ENCODE peak calls at places on chromosome 1, in six cellular contexts. One of them, this sample, is unnamed.

GRCh38 chr1:67194209-67194863 is 28.1 kb downstream of the IL23R start:
- DNase-seq in hypothalamus: no peak
- DNase-seq in choroid plexus epithelial cell: no peak
- DNase-seq in mammary epithelial cell: no peak
- DNase-seq in activated CD4-positive, alpha-beta T cell treated with anti-CD3 and anti-CD28 coated beads, Interleukin-2, amount 50 U/mL, for 24 hours: no peak
- DNase-seq in SW 1271: no peak
- DNase-seq in this sample: peak; percentile 30

GRCh38 chr1:235933483-235934116 is 66.9 kb upstream of the LYST start:
- DNase-seq in hypothalamus: no peak
- DNase-seq in choroid plexus epithelial cell: no peak
- DNase-seq in mammary epithelial cell: no peak
- DNase-seq in activated CD4-positive, alpha-beta T cell treated with anti-CD3 and anti-CD28 coated beads, Interleukin-2, amount 50 U/mL, for 24 hours: no peak
- DNase-seq in SW 1271: no peak
- DNase-seq in this sample: no peak

GRCh38 chr1:11930571-11931445 is 3.7 kb upstream of the PLOD1 start:
- DNase-seq in hypothalamus: no peak
- DNase-seq in choroid plexus epithelial cell: no peak
- DNase-seq in mammary epithelial cell: no peak
- DNase-seq in activated CD4-positive, alpha-beta T cell treated with anti-CD3 and anti-CD28 coated beads, Interleukin-2, amount 50 U/mL, for 24 hours: no peak
- DNase-seq in SW 1271: peak; percentile 35
- DNase-seq in this sample: no peak

GRCh38 chr1:111769517-111770146 is 13.9 kb downstream of the DDX20 start:
- DNase-seq in hypothalamus: no peak
- DNase-seq in choroid plexus epithelial cell: peak; percentile 88
- DNase-seq in mammary epithelial cell: peak; percentile 42
- DNase-seq in activated CD4-positive, alpha-beta T cell treated with anti-CD3 and anti-CD28 coated beads, Interleukin-2, amount 50 U/mL, for 24 hours: no peak
- DNase-seq in SW 1271: peak; percentile 48
- DNase-seq in this sample: no peak

GRCh38 chr1:232385221-232385620 is 244.7 kb downstream of the SIPA1L2 start:
- DNase-seq in hypothalamus: no peak
- DNase-seq in choroid plexus epithelial cell: peak; percentile 89
- DNase-seq in mammary epithelial cell: peak; percentile 62
- DNase-seq in activated CD4-positive, alpha-beta T cell treated with anti-CD3 and anti-CD28 coated beads, Interleukin-2, amount 50 U/mL, for 24 hours: no peak
- DNase-seq in SW 1271: no peak
- DNase-seq in this sample: no peak

GRCh38 chr1:44672956-44673674 is 1.2 kb downstream of the TMEM53 start:
- DNase-seq in hypothalamus: no peak
- DNase-seq in choroid plexus epithelial cell: no peak
- DNase-seq in mammary epithelial cell: no peak
- DNase-seq in activated CD4-positive, alpha-beta T cell treated with anti-CD3 and anti-CD28 coated beads, Interleukin-2, amount 50 U/mL, for 24 hours: no peak
- DNase-seq in SW 1271: no peak
- DNase-seq in this sample: no peak

GRCh38 chr1:156233421-156234127 is 8.4 kb upstream of the BGLAP start:
- DNase-seq in hypothalamus: no peak
- DNase-seq in choroid plexus epithelial cell: peak; percentile 87
- DNase-seq in mammary epithelial cell: no peak
- DNase-seq in activated CD4-positive, alpha-beta T cell treated with anti-CD3 and anti-CD28 coated beads, Interleukin-2, amount 50 U/mL, for 24 hours: no peak
- DNase-seq in SW 1271: peak; percentile 5
- DNase-seq in this sample: no peak

GRCh38 chr1:204292733-204293132 is 67.0 kb downstream of the PLEKHA6 start:
- DNase-seq in hypothalamus: no peak
- DNase-seq in choroid plexus epithelial cell: no peak
- DNase-seq in mammary epithelial cell: no peak
- DNase-seq in activated CD4-positive, alpha-beta T cell treated with anti-CD3 and anti-CD28 coated beads, Interleukin-2, amount 50 U/mL, for 24 hours: no peak
- DNase-seq in SW 1271: no peak
- DNase-seq in this sample: no peak

GRCh38 chr1:52976183-52977035 is 49.3 kb downstream of the SCP2 start:
- DNase-seq in hypothalamus: no peak
- DNase-seq in choroid plexus epithelial cell: no peak
- DNase-seq in mammary epithelial cell: no peak
- DNase-seq in activated CD4-positive, alpha-beta T cell treated with anti-CD3 and anti-CD28 coated beads, Interleukin-2, amount 50 U/mL, for 24 hours: no peak
- DNase-seq in SW 1271: no peak
- DNase-seq in this sample: no peak

GRCh38 chr1:194378517-194378916 is 1192.1 kb upstream of the B3GALT2 start:
- DNase-seq in hypothalamus: no peak
- DNase-seq in choroid plexus epithelial cell: no peak
- DNase-seq in mammary epithelial cell: no peak
- DNase-seq in activated CD4-positive, alpha-beta T cell treated with anti-CD3 and anti-CD28 coated beads, Interleukin-2, amount 50 U/mL, for 24 hours: no peak
- DNase-seq in SW 1271: no peak
- DNase-seq in this sample: no peak

GRCh38 chr1:119631433-119632102 is 16.5 kb downstream of the ZNF697 start:
- DNase-seq in hypothalamus: peak; percentile 57
- DNase-seq in choroid plexus epithelial cell: peak; percentile 79
- DNase-seq in mammary epithelial cell: peak; percentile 64
- DNase-seq in activated CD4-positive, alpha-beta T cell treated with anti-CD3 and anti-CD28 coated beads, Interleukin-2, amount 50 U/mL, for 24 hours: no peak
- DNase-seq in SW 1271: no peak
- DNase-seq in this sample: no peak

GRCh38 chr1:233523047-233523446 is 90.9 kb upstream of the KCNK1 start:
- DNase-seq in hypothalamus: no peak
- DNase-seq in choroid plexus epithelial cell: no peak
- DNase-seq in mammary epithelial cell: no peak
- DNase-seq in activated CD4-positive, alpha-beta T cell treated with anti-CD3 and anti-CD28 coated beads, Interleukin-2, amount 50 U/mL, for 24 hours: no peak
- DNase-seq in SW 1271: no peak
- DNase-seq in this sample: no peak

This sample was measured in GM06990.